ENCODE peak calls at places on chromosome X, in five cellular contexts. L, B, J, Y and W are unnamed samples.
A peak's percentile ranks its signal among the peaks of the same experiment; 100 is the strongest.

GRCh38 chrX:41909068-41909467 is 14.3 kb downstream of the CASK start:
- DNase-seq in L (no peak), B (no peak), J (no peak), Y (no peak), W (no peak)

GRCh38 chrX:138925330-138925729 is 213.8 kb upstream of the FGF13 start:
- DNase-seq in L (peak; percentile 49), B (peak; percentile 87), J (no peak), Y (peak; percentile 48), W (peak; percentile 46)

GRCh38 chrX:66731398-66731797 is 92.5 kb upstream of the EDA2R start:
- DNase-seq in L (no peak), B (peak; percentile 14), J (peak; percentile 63), Y (no peak), W (peak; percentile 7)

GRCh38 chrX:19479458-19479857 is 35.9 kb downstream of the MAP3K15 start:
- DNase-seq in L (no peak), B (no peak), J (no peak), Y (no peak), W (no peak)

GRCh38 chrX:134894373-134894895 is 96.4 kb upstream of the SMIM10 start:
- DNase-seq in L (no peak), B (no peak), J (no peak), Y (no peak), W (no peak)

GRCh38 chrX:20517565-20517964 is 250.9 kb upstream of the RPS6KA3 start:
- DNase-seq in L (no peak), B (peak; percentile 39), J (no peak), Y (no peak), W (no peak)

GRCh38 chrX:123803331-123803983 is 56.4 kb upstream of the XIAP start:
- DNase-seq in L (peak; percentile 53), B (peak; percentile 61), J (no peak), Y (no peak), W (no peak)

GRCh38 chrX:103918050-103918449 is 44.4 kb upstream of the TMSB15B start:
- DNase-seq in L (no peak), B (peak; percentile 59), J (peak; percentile 85), Y (no peak), W (no peak)

GRCh38 chrX:6384921-6385320 is 150.0 kb downstream of the VCX3A start:
- DNase-seq in L (no peak), B (no peak), J (no peak), Y (no peak), W (no peak)

GRCh38 chrX:71144651-71145050 is at the start of gene NLGN3:
- DNase-seq in L (no peak), B (peak; percentile 0), J (peak; percentile 63), Y (no peak), W (no peak)

GRCh38 chrX:113580486-113580885 is 739.9 kb upstream of the AMOT start:
- DNase-seq in L (no peak), B (no peak), J (no peak), Y (no peak), W (no peak)

GRCh38 chrX:136639506-136640176 is 8.3 kb upstream of the CD40LG start:
- DNase-seq in L (no peak), B (no peak), J (no peak), Y (no peak), W (no peak)

GRCh38 chrX:41033299-41033698 is 51.9 kb upstream of the USP9X start:
- DNase-seq in L (no peak), B (no peak), J (no peak), Y (no peak), W (no peak)

GRCh38 chrX:53263597-53264094 is 17.7 kb downstream of the IQSEC2 start:
- DNase-seq in L (no peak), B (peak; percentile 13), J (no peak), Y (no peak), W (no peak)

GRCh38 chrX:23954396-23954795 is 46.6 kb downstream of the CXorf58 start:
- DNase-seq in L (no peak), B (no peak), J (peak; percentile 32), Y (no peak), W (no peak)

GRCh38 chrX:151708821-151709220 is 7.0 kb upstream of the FATE1 start:
- DNase-seq in L (no peak), B (no peak), J (no peak), Y (no peak), W (no peak)

GRCh38 chrX:71541546-71542022 is 8.7 kb downstream of the OGT start:
- DNase-seq in L (peak; percentile 51), B (peak; percentile 62), J (no peak), Y (no peak), W (no peak)

GRCh38 chrX:19172741-19173140 is 50.5 kb upstream of the ADGRG2 start:
- DNase-seq in L (no peak), B (no peak), J (no peak), Y (no peak), W (no peak)

GRCh38 chrX:152904151-152905080 is 6.5 kb downstream of the ZNF185 start:
- DNase-seq in L (no peak), B (peak; percentile 46), J (peak; percentile 49), Y (no peak), W (no peak)

GRCh38 chrX:121010218-121010617 is 24.7 kb upstream of the CT47A1 start:
- DNase-seq in L (no peak), B (no peak), J (no peak), Y (no peak), W (no peak)

GRCh38 chrX:140503714-140504351 is 1.0 kb downstream of the SOX3 start:
- DNase-seq in L (no peak), B (no peak), J (peak; percentile 75), Y (no peak), W (no peak)

GRCh38 chrX:32673193-32673592 is 538.2 kb downstream of the DMD start:
- DNase-seq in L (no peak), B (peak; percentile 28), J (peak; percentile 20), Y (no peak), W (no peak)

GRCh38 chrX:129779086-129779672 is 570 bp upstream of the SASH3 start:
- DNase-seq in L (no peak), B (no peak), J (no peak), Y (no peak), W (no peak)

GRCh38 chrX:85052636-85053343 is 49.1 kb downstream of the APOOL start:
- DNase-seq in L (peak; percentile 45), B (peak; percentile 81), J (no peak), Y (no peak), W (peak; percentile 42)

GRCh38 chrX:45714864-45715263 is 514.2 kb upstream of the DIPK2B start:
- DNase-seq in L (no peak), B (peak; percentile 56), J (no peak), Y (no peak), W (no peak)

GRCh38 chrX:153688900-153689590 is 1.3 kb downstream of the SLC6A8 start:
- DNase-seq in L (no peak), B (peak; percentile 43), J (peak; percentile 49), Y (peak; percentile 83), W (no peak)

GRCh38 chrX:43750248-43750676 is 94.2 kb downstream of the MAOA start:
- DNase-seq in L (peak; percentile 35), B (peak; percentile 69), J (peak; percentile 80), Y (peak; percentile 57), W (peak; percentile 1)

GRCh38 chrX:12237771-12238170 is 99.5 kb downstream of the FRMPD4 start:
- DNase-seq in L (no peak), B (no peak), J (no peak), Y (no peak), W (no peak)

GRCh38 chrX:150482537-150483217 is 85.7 kb upstream of the MTM1 start:
- DNase-seq in L (peak; percentile 4), B (peak; percentile 34), J (no peak), Y (no peak), W (peak; percentile 11)

GRCh38 chrX:36908801-36909403 is 99.3 kb upstream of the FAM47C start:
- DNase-seq in L (no peak), B (peak; percentile 42), J (peak; percentile 26), Y (no peak), W (no peak)

GRCh38 chrX:35040871-35041270 is 98.3 kb downstream of the FAM47B start:
- DNase-seq in L (no peak), B (peak; percentile 29), J (no peak), Y (no peak), W (no peak)

DNA sequence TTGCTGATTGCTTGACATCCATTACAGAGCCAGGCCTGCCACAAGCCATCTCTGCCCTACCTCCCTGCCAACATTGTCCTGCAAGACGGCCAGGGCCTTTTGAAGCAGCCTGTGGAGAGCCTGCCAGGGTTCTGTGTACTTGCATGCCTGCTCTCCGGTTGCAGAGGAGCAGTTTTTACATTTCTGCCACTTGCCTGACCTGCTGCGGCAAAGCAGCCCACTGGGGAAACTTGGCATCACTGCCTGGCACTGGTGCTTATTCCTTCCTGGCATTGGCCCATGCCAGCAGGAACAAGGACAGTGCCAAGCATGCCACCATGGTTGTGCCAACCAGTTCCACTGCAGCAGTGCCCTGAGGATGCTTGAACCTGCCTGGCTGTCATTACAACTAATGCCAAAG is 167.1 kb downstream of the NHS start:
- DNase-seq in L (no peak), B (no peak), J (no peak), Y (peak; percentile 14), W (no peak)
- H3K27me3 ChIP-seq in L (no peaks in the 10 kb centered on the region), B (no peaks in the 10 kb centered on the region), J (peaks cover 21% of the 10 kb centered on the region), Y (no peaks in the 10 kb centered on the region), W (no peaks in the 10 kb centered on the region)

DNA sequence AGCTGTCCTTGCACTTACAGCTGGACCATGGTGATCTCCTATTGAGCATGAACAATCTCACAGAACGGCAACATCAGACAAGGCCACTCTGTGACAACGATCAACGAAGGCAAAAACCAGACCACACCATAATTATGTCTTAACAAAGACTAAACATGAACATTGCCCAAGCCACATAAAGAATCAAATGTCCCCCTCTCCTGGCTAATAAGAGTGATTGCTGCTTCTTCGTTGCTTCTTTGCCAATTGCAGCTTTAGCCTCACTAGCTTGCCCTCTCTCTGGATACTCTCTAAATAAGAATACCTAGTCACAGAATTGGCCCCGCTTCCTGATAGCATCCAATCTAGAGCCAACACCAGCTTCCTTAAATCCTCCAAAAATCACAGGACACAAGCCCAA is 41.5 kb upstream of the PGRMC1 start:
- DNase-seq in L (no peak), B (peak; percentile 20), J (peak; percentile 2), Y (no peak), W (no peak)
- TF ChIP-seq CTCF in L (peak; percentile 12), B (peak; percentile 18), J (peak; percentile 33), Y (no peak), W (peak; percentile 17)

DNA sequence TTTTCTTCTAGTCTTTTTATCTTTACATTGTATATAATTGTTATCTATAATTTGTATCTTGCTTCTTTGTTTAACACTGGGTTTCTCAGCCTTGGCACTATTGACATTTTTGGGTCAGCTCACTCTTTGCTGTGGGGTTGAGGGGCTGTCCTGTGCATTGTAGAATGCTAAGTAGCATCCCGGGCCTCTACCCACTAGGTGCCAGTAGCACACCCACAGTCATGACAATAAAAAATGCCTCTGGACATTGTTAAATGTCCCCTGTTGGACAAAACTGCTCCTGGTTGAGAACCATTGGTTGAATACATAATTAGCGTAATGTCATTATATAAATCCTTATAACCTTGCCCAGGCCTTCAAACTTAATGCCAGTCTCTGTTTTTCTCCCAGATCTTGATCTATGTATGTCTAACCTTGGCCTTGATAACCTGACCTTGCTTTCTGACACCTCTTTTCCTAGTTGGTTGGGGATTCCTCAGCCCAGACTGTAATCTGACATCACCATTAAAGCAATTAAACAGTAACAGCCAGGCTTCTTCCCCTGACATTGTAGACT is 46.1 kb downstream of the DCX start:
- DNase-seq in L (no peak), B (no peak), J (no peak), Y (no peak), W (no peak)
- H3K4me3 ChIP-seq in L (no peak overlapping the region), B (no peak overlapping the region), J (no peak overlapping the region), Y (no peak overlapping the region), W (no peak overlapping the region)

DNA sequence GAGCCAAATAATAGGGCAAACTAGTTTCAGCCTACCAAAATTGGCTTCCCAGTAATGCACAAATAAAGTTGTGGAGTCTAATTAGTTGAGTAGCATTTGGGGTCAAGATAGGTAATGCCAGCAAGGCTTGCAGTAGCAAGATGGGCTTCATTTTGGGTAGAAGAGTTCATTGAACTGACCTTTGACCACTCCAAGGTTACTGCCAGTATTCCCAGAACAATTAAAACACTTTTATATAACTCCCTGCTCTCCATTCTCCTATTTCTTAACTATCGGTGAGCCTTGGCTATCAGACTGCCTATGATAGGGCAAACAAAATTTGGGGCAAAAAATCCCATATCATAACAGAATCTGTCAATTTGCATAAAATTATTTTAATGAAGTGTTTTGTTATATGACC is 7.1 kb downstream of the DNAAF6 start:
- DNase-seq in L (no peak), B (no peak), J (no peak), Y (no peak), W (no peak)
- H3K27me3 ChIP-seq in L (no peaks in the 10 kb centered on the region), B (no peaks in the 10 kb centered on the region), J (no peaks in the 10 kb centered on the region), Y (no peaks in the 10 kb centered on the region), W (no peaks in the 10 kb centered on the region)